ENCODE peak calls at places on chromosomes 6 and 20, in six cellular contexts. C is HepG2, W is HEK293T, O is A549, V is IMR-90, D is GM12878. I is an unnamed sample.

GRCh38 chr20:31260326-31260932 is 3.0 kb downstream of the DEFB115 start:
- DNase-seq in C (peak), W (peak), O (peak), V (no peak), D (no peak), I (peak)

GRCh38 chr6:34391711-34392496 is 565 bp downstream of the NUDT3 start:
- DNase-seq in C (peak), W (peak), O (peak), V (peak), D (no peak), I (peak)

GRCh38 chr20:22402990-22403859 is 181.1 kb downstream of the FOXA2 start:
- DNase-seq in C (peak), W (no peak), O (no peak), V (no peak), D (no peak), I (peak)

GRCh38 chr6:130354322-130354721 is 11.5 kb upstream of the TMEM200A start:
- DNase-seq in C (no peak), W (no peak), O (no peak), V (no peak), D (no peak), I (no peak)

GRCh38 chr6:159716247-159717086 is 10.8 kb upstream of the WTAP start:
- DNase-seq in C (no peak), W (no peak), O (no peak), V (peak), D (no peak), I (no peak)

GRCh38 chr6:88867841-88868558 is 95.4 kb downstream of the RNGTT start:
- DNase-seq in C (no peak), W (no peak), O (peak), V (peak), D (no peak), I (no peak)

GRCh38 chr6:156833755-156834154 is 56.6 kb downstream of the ARID1B start:
- DNase-seq in C (no peak), W (no peak), O (no peak), V (no peak), D (no peak), I (no peak)

GRCh38 chr6:4319992-4320683 is 184.8 kb upstream of the ECI2 start:
- DNase-seq in C (no peak), W (no peak), O (no peak), V (peak), D (no peak), I (no peak)

GRCh38 chr6:92979281-92979680 is 440.1 kb downstream of the EPHA7 start:
- DNase-seq in C (no peak), W (no peak), O (no peak), V (no peak), D (no peak), I (no peak)

GRCh38 chr6:150203871-150204545 is 61.2 kb downstream of the PPP1R14C start:
- DNase-seq in C (no peak), W (no peak), O (no peak), V (no peak), D (no peak), I (no peak)

GRCh38 chr6:44675449-44675848 is 287.9 kb downstream of the CDC5L start:
- DNase-seq in C (no peak), W (no peak), O (no peak), V (no peak), D (no peak), I (no peak)

GRCh38 chr6:13013681-13014550 is 297.3 kb downstream of the PHACTR1 start:
- DNase-seq in C (no peak), W (peak), O (no peak), V (no peak), D (no peak), I (no peak)

GRCh38 chr20:50467618-50468373 is 42.4 kb upstream of the PTPN1 start:
- DNase-seq in C (peak), W (peak), O (peak), V (peak), D (no peak), I (peak)

GRCh38 chr20:24990810-24991252 is 1.7 kb downstream of the APMAP start:
- DNase-seq in C (no peak), W (no peak), O (no peak), V (no peak), D (no peak), I (no peak)

GRCh38 chr6:470051-470900 is 78.7 kb downstream of the IRF4 start:
- DNase-seq in C (no peak), W (no peak), O (no peak), V (no peak), D (no peak), I (no peak)

GRCh38 chr6:16909599-16910360 is 148.5 kb upstream of the ATXN1 start:
- DNase-seq in C (no peak), W (no peak), O (no peak), V (peak), D (no peak), I (no peak)

GRCh38 chr20:37388831-37389230 is 42.9 kb downstream of the SRC start:
- DNase-seq in C (no peak), W (no peak), O (no peak), V (no peak), D (no peak), I (no peak)

GRCh38 chr6:140554421-140554820 is 1180.0 kb upstream of the CITED2 start:
- DNase-seq in C (no peak), W (no peak), O (no peak), V (no peak), D (no peak), I (no peak)

GRCh38 chr20:4509825-4510522 is 211.7 kb upstream of the PRND start:
- DNase-seq in C (no peak), W (no peak), O (no peak), V (peak), D (no peak), I (no peak)

GRCh38 chr20:33658929-33659328 is 3.2 kb upstream of the C20orf144 start:
- DNase-seq in C (no peak), W (no peak), O (no peak), V (no peak), D (no peak), I (no peak)

GRCh38 chr20:44035924-44036323 is 121.3 kb downstream of the TOX2 start:
- DNase-seq in C (no peak), W (no peak), O (no peak), V (no peak), D (no peak), I (no peak)

GRCh38 chr6:8180327-8181161 is 78.2 kb upstream of the EEF1E1 start:
- DNase-seq in C (no peak), W (no peak), O (no peak), V (peak), D (no peak), I (no peak)

GRCh38 chr6:31113861-31114539 is 600 bp upstream of the PSORS1C1 start:
- DNase-seq in C (no peak), W (no peak), O (no peak), V (peak), D (no peak), I (no peak)

GRCh38 chr6:38114976-38115632 is 295.6 kb downstream of the ZFAND3 start:
- DNase-seq in C (no peak), W (no peak), O (no peak), V (peak), D (no peak), I (no peak)

GRCh38 chr6:38115633-38116022 is 296.1 kb downstream of the ZFAND3 start:
- DNase-seq in C (no peak), W (no peak), O (no peak), V (no peak), D (no peak), I (no peak)

GRCh38 chr6:38113810-38114577 is 294.5 kb downstream of the ZFAND3 start:
- DNase-seq in C (no peak), W (no peak), O (no peak), V (peak), D (no peak), I (no peak)

GRCh38 chr6:38116248-38116647 is 296.7 kb downstream of the ZFAND3 start:
- DNase-seq in C (no peak), W (no peak), O (no peak), V (no peak), D (no peak), I (no peak)

DNA sequence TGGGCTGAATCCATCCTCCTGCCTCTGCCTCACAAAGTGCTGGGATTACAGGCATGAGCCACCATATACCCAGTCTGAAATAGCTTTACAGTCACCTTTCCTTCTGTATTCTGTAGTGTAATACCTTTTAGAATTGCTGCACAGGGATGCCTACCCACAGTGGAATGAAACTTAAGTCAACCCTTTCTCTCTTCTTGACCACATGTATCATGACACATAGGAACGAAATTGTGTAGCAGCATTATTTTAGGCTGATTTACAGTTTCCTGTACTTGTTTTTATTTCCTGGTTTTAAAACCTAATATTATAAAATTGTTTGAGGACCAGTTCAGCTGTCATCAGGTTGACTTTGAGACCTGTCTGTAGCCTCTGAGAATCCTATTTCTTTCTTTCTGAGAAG is 297.8 kb downstream of the ZFAND3 start:
- DNase-seq in C (no peak), W (no peak), O (no peak), V (peak), D (no peak), I (no peak)
- TF ChIP-seq BHLHE40 in C (no peak), W (no peak), O (no peak), V (no peak), D (no peak), I (no peak)

GRCh38 chr6:10824819-10825218 is 13.5 kb downstream of the MAK start:
- DNase-seq in C (no peak), W (no peak), O (no peak), V (no peak), D (no peak), I (no peak)
- TF ChIP-seq BHLHE40 in C (no peak), W (no peak), O (no peak), V (no peak), D (no peak), I (no peak)

DNA sequence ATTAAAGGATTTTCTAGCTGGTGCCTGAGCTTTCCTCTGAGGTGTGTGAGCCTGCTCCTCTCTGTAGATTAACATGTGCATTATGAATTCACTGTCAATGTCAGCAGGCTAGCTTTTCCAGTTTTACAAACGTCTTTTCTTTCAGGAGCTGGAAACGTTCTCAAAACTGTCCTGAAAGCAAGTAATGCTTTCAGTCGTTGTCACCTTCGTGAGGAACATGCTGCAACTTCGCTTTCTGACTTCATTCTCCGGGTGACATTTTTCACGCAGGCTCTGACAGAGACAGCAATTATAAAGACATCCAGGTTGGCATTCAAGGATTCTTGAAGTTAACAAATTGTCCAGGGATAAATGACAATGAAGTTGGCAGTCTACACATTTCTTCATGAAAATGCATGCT is 671.5 kb downstream of the DHX35 start:
- DNase-seq in C (no peak), W (no peak), O (no peak), V (no peak), D (no peak), I (no peak)
- TF ChIP-seq BHLHE40 in C (no peak), W (no peak), O (no peak), V (no peak), D (no peak), I (no peak)

GRCh38 chr20:47674145-47674544 is 111.1 kb downstream of the SULF2 start:
- DNase-seq in C (no peak), W (no peak), O (no peak), V (no peak), D (no peak), I (no peak)
- TF ChIP-seq BHLHE40 in C (no peak), W (no peak), O (no peak), V (no peak), D (no peak), I (no peak)

GRCh38 chr6:73109659-73110058 is 115.6 kb downstream of the KHDC1L start:
- DNase-seq in C (no peak), W (no peak), O (no peak), V (no peak), D (no peak), I (no peak)
- TF ChIP-seq BHLHE40 in C (no peak), W (no peak), O (no peak), V (no peak), D (no peak), I (no peak)

GRCh38 chr6:41582540-41582939 is 36.4 kb downstream of the FOXP4 start:
- DNase-seq in C (no peak), W (no peak), O (no peak), V (no peak), D (no peak), I (no peak)

GRCh38 chr6:41580690-41581089 is 34.5 kb downstream of the FOXP4 start:
- DNase-seq in C (no peak), W (no peak), O (no peak), V (no peak), D (no peak), I (no peak)

GRCh38 chr6:41578714-41579610 is 32.8 kb downstream of the FOXP4 start:
- DNase-seq in C (no peak), W (no peak), O (peak), V (peak), D (no peak), I (peak)

GRCh38 chr6:41583576-41583975 is 37.4 kb downstream of the FOXP4 start:
- DNase-seq in C (no peak), W (no peak), O (no peak), V (no peak), D (no peak), I (no peak)

DNA sequence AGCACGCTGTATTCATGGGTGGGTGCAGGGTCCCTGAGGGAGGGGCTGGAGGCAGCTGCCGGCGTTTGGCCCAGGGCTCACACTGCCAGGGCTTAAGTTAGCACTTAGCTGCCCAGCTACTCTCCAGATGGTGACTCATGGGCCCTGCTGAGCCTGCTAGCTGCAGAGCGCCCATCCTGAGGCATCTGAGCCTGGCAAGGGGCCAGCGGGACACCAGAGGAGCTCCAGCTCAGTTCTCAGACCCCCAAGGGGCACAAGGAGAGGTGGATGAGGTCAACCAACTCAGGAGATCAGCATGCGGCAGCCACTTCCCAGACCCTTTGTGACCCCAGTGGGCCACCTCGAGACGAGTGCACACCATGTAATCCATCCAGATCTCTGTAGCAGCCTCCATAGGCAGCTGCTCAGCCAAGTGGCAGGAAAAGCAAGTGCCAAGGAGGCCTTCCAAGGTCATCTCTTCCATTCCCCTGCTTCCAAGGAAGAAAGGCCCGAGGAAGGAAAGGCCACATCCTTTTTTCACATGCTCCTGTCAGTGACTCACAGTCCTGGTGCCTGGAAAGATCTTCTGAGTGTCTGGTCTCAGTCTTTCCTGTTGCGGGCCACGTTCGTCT is 35.3 kb downstream of the FOXP4 start:
- DNase-seq in C (no peak), W (no peak), O (peak), V (peak), D (no peak), I (no peak)
- TF ChIP-seq BHLHE40 in C (no peak), W (no peak), O (no peak), V (peak), D (no peak), I (no peak)

I was measured in K562.